ENCODE peak calls at places on chromosomes 13 and 19, in four cellular contexts. Z is K562, A is H1, S is HepG2. D is an unnamed sample.

GRCh38 chr19:1470864-1471513 is 8.0 kb downstream of the C19orf25 start:
- DNase-seq in Z (no peak), S (no peak), A (peak; percentile 86), D (no peak)

GRCh38 chr13:100235311-100235901 is 146.5 kb downstream of the PCCA start:
- DNase-seq in Z (peak; percentile 13), A (no peak), S (peak; percentile 60), D (peak; percentile 23)

GRCh38 chr19:35566738-35567137 is 3.3 kb upstream of the ATP4A start:
- DNase-seq in Z (no peak), S (no peak), A (no peak), D (no peak)

GRCh38 chr13:44756411-44756810 is 180.3 kb upstream of the TSC22D1 start:
- DNase-seq in S (no peak), A (no peak), Z (no peak), D (no peak)

GRCh38 chr19:1251503-1252220 is 3.3 kb downstream of the MIDN start:
- DNase-seq in Z (no peak), S (peak; percentile 90), A (no peak), D (peak; percentile 84)

GRCh38 chr13:29849071-29849541 is 1.3 kb downstream of the UBL3 start:
- DNase-seq in Z (no peak), S (peak; percentile 13), A (no peak), D (peak; percentile 31)

GRCh38 chr13:78020861-78021260 is 102.2 kb upstream of the EDNRB start:
- DNase-seq in S (no peak), A (no peak), Z (no peak), D (no peak)

GRCh38 chr19:46976845-46977320 is 42.8 kb upstream of the NPAS1 start:
- DNase-seq in S (no peak), Z (peak; percentile 71), A (no peak), D (no peak)

GRCh38 chr13:30690282-30691188 is 44.8 kb upstream of the ALOX5AP start:
- DNase-seq in Z (no peak), A (no peak), S (no peak), D (peak; percentile 76)

GRCh38 chr19:55149078-55150003 is at the start of gene TNNT1:
- DNase-seq in S (no peak), A (no peak), Z (no peak), D (no peak)

GRCh38 chr13:91313103-91313502 is 34.4 kb upstream of the MIR17HG start:
- DNase-seq in S (peak; percentile 22), Z (no peak), A (no peak), D (peak; percentile 2)

GRCh38 chr19:40424637-40425449 is 949 bp downstream of the SERTAD1 start:
- DNase-seq in A (peak; percentile 90), S (no peak), Z (peak; percentile 23), D (no peak)

GRCh38 chr13:60335531-60335930 is 61.5 kb upstream of the TDRD3 start:
- DNase-seq in Z (no peak), A (no peak), S (peak; percentile 3), D (no peak)

GRCh38 chr19:39708594-39708993 is 4.3 kb downstream of the LGALS14 start:
- DNase-seq in S (no peak), Z (no peak), A (no peak), D (no peak)

GRCh38 chr13:29909975-29910674 is 59.7 kb upstream of the UBL3 start:
- DNase-seq in A (no peak), S (no peak), Z (no peak), D (peak; percentile 31)

GRCh38 chr19:3765121-3765520 is 2.6 kb downstream of the MRPL54 start:
- DNase-seq in A (no peak), Z (no peak), S (no peak), D (no peak)

GRCh38 chr13:95644611-95645052 is at the start of gene DZIP1:
- DNase-seq in Z (peak; percentile 11), S (peak; percentile 75), A (no peak), D (peak; percentile 52)

GRCh38 chr19:58543826-58544590 is at the start of gene TRIM28:
- DNase-seq in S (peak; percentile 96), Z (peak; percentile 100), A (peak; percentile 99), D (peak; percentile 100)

GRCh38 chr13:70527553-70527952 is 419.3 kb upstream of the KLHL1 start:
- DNase-seq in S (no peak), A (no peak), Z (no peak), D (no peak)

GRCh38 chr19:5343848-5344247 is 3.2 kb upstream of the PTPRS start:
- DNase-seq in A (no peak), S (peak; percentile 85), Z (no peak), D (no peak)

GRCh38 chr19:29873024-29873800 is 61.4 kb downstream of the CCNE1 start:
- DNase-seq in A (peak; percentile 94), Z (peak; percentile 83), S (no peak), D (peak; percentile 85)

GRCh38 chr13:91302070-91302469 is 45.4 kb upstream of the MIR17HG start:
- DNase-seq in A (no peak), S (no peak), Z (no peak), D (no peak)

GRCh38 chr13:47976325-47976724 is 24.7 kb downstream of the SUCLA2 start:
- DNase-seq in Z (no peak), A (no peak), S (no peak), D (no peak)

GRCh38 chr13:43285891-43286602 is 262.7 kb downstream of the DNAJC15 start:
- DNase-seq in A (no peak), S (no peak), Z (no peak), D (no peak)

GRCh38 chr13:38905861-38906260 is 84.8 kb downstream of the STOML3 start:
- DNase-seq in Z (no peak), S (no peak), A (no peak), D (no peak)

GRCh38 chr13:39559838-39560237 is 43.2 kb downstream of the LHFPL6 start:
- DNase-seq in A (no peak), Z (no peak), S (no peak), D (no peak)

GRCh38 chr13:71577127-71577526 is 289.9 kb downstream of the DACH1 start:
- DNase-seq in Z (no peak), A (no peak), S (no peak), D (no peak)

GRCh38 chr19:45443462-45444317 is 20.0 kb upstream of the ERCC1 start:
- DNase-seq in S (peak; percentile 93), Z (peak; percentile 95), A (peak; percentile 98), D (peak; percentile 98)

GRCh38 chr13:103803349-103803748 is 737.1 kb upstream of the SLC10A2 start:
- DNase-seq in Z (no peak), A (no peak), S (no peak), D (no peak)

GRCh38 chr19:2097330-2098327 is 914 bp downstream of the IZUMO4 start:
- DNase-seq in Z (no peak), A (peak; percentile 57), S (no peak), D (no peak)

GRCh38 chr19:38389101-38389925 is 816 bp downstream of the SPRED3 start:
- DNase-seq in Z (no peak), S (no peak), A (peak; percentile 54), D (peak; percentile 80)

GRCh38 chr19:43872547-43873336 is 45.6 kb downstream of the ZNF283 start:
- DNase-seq in Z (no peak), A (no peak), S (no peak), D (no peak)

GRCh38 chr13:88063741-88064140 is 392.6 kb downstream of the SLITRK5 start:
- DNase-seq in S (no peak), A (no peak), Z (no peak), D (no peak)

GRCh38 chr13:85864963-85865530 is 65.8 kb upstream of the SLITRK6 start:
- DNase-seq in A (no peak), Z (no peak), S (peak; percentile 6), D (no peak)

GRCh38 chr19:1630811-1631210 is 21.6 kb downstream of the TCF3 start:
- DNase-seq in Z (no peak), A (no peak), S (no peak), D (no peak)

GRCh38 chr19:38434549-38435051 is 1.1 kb downstream of the RYR1 start:
- DNase-seq in S (no peak), A (peak; percentile 89), Z (peak; percentile 69), D (no peak)

GRCh38 chr13:74077375-74077774 is 56.8 kb downstream of the KLF12 start:
- DNase-seq in A (no peak), Z (no peak), S (no peak), D (no peak)

GRCh38 chr13:74074723-74075122 is 59.5 kb downstream of the KLF12 start:
- DNase-seq in A (no peak), S (no peak), Z (no peak), D (no peak)

GRCh38 chr13:74070513-74070912 is 63.7 kb downstream of the KLF12 start:
- DNase-seq in Z (no peak), A (no peak), S (no peak), D (no peak)

GRCh38 chr13:74070065-74070464 is 64.1 kb downstream of the KLF12 start:
- DNase-seq in S (no peak), A (no peak), Z (no peak), D (no peak)

GRCh38 chr13:74073231-74073630 is 61.0 kb downstream of the KLF12 start:
- DNase-seq in Z (no peak), A (no peak), S (no peak), D (no peak)
- TF ChIP-seq KDM1A in Z (no peak), A (no peak), S (no peak), D (no peak)

GRCh38 chr19:51098366-51099069 is 9.7 kb downstream of the CTU1 start:
- DNase-seq in A (no peak), S (no peak), Z (no peak), D (no peak)
- TF ChIP-seq PHF8 in A (no peak), S (no peak), Z (no peak), D (no peak)

DNA sequence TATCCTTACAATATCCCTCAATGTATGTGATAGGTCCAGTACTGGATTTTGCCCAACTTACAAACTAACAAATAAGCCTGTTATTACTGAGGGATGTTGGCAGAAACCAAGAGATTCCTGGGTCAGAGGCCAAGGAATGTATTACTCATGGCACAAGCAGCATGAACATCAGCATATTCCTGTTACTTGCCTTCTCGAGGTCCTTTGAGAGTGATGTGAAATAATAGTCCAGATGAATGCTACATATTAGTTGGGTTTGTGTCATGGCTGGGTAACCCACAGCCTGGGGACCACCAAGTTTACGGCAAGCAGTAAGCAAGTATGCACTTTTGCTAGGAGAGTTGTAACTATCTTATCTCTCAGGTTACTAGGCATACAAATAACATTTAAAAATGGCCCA is 384.5 kb upstream of the GPC6 start:
- DNase-seq in A (no peak), S (no peak), Z (no peak), D (no peak)
- TF ChIP-seq MAX in A (no peak), S (no peak), Z (no peak), D (no peak)

DNA sequence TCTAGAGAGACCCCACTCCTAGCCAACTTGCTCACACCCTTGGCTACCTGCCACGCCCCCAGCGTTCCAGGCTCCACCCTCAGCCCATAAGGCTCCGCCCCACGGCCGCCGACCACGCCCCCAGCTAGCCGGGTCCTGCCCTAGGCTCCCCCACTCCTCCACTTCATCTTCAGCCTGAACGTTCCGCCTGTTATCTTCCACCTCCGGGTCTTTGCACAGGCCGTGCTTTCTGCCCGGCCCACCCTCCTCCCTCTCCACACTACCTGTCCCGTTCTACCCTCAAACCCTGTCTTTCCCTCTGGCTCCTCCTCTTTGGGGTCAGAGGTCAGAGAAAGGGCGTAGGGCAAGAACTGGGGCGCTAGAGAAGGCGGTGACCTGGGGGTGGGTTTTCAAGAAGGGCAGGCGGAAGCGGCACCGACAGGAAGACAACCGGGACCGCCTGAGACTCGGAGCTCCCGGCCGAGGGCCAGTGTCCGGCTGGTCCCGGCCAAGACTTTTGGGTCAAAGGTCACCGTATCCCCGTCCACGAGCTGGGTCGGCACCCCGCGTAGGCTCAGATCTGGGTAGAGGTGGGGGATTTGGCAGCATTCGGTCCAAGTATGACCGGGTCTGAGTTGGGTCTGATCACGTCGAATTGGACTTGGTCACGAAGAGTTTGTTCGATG is 2.2 kb downstream of the PDE4C start:
- DNase-seq in A (peak; percentile 100), Z (peak; percentile 93), S (peak; percentile 63), D (peak; percentile 79)
- TF ChIP-seq KDM1A in A (peak; percentile 81), Z (peak; percentile 37), S (peak; percentile 30), D (no peak)

GRCh38 chr13:26386026-26386425 is 132.1 kb downstream of the CDK8 start:
- DNase-seq in Z (no peak), S (no peak), A (no peak), D (no peak)
- TF ChIP-seq PHF8 in Z (no peak), S (no peak), A (no peak), D (no peak)